ENCODE peak calls at places on chromosomes 7 and 10, in seven cellular contexts. One of them, this sample, is unnamed.

GRCh38 chr10:21171197-21171935 is 274.3 kb upstream of the NEBL start:
- DNase-seq in pancreas: no peak
- DNase-seq in substantia nigra: no peak
- DNase-seq in Peyer's patch: no peak
- DNase-seq in cardiac muscle cell: no peak
- DNase-seq in A549: no peak
- DNase-seq in thyroid gland: no peak
- DNase-seq in this sample: peak; percentile 45

GRCh38 chr7:40469481-40469880 is 334.7 kb downstream of the SUGCT start:
- DNase-seq in A549: no peak
- DNase-seq in cardiac muscle cell: peak; percentile 59
- DNase-seq in thyroid gland: no peak
- DNase-seq in substantia nigra: no peak
- DNase-seq in pancreas: no peak
- DNase-seq in Peyer's patch: no peak
- DNase-seq in this sample: no peak

GRCh38 chr7:101133621-101134398 is 6.9 kb downstream of the SERPINE1 start:
- DNase-seq in cardiac muscle cell: peak; percentile 74
- DNase-seq in A549: no peak
- DNase-seq in pancreas: no peak
- DNase-seq in thyroid gland: no peak
- DNase-seq in substantia nigra: no peak
- DNase-seq in Peyer's patch: no peak
- DNase-seq in this sample: no peak

GRCh38 chr7:112501958-112502503 is 21.2 kb downstream of the LSMEM1 start:
- DNase-seq in cardiac muscle cell: no peak
- DNase-seq in A549: no peak
- DNase-seq in thyroid gland: no peak
- DNase-seq in Peyer's patch: no peak
- DNase-seq in pancreas: no peak
- DNase-seq in substantia nigra: no peak
- DNase-seq in this sample: no peak

GRCh38 chr7:49010717-49011116 is 86.4 kb downstream of the CDC14C start:
- DNase-seq in substantia nigra: no peak
- DNase-seq in thyroid gland: no peak
- DNase-seq in pancreas: no peak
- DNase-seq in Peyer's patch: no peak
- DNase-seq in A549: no peak
- DNase-seq in cardiac muscle cell: no peak
- DNase-seq in this sample: no peak

GRCh38 chr7:151984612-151985011 is 28.4 kb downstream of the GALNTL5 start:
- DNase-seq in pancreas: no peak
- DNase-seq in substantia nigra: no peak
- DNase-seq in A549: no peak
- DNase-seq in thyroid gland: no peak
- DNase-seq in cardiac muscle cell: no peak
- DNase-seq in Peyer's patch: no peak
- DNase-seq in this sample: no peak

GRCh38 chr7:3559178-3559765 is 258.2 kb downstream of the SDK1 start:
- DNase-seq in A549: peak; percentile 54
- DNase-seq in Peyer's patch: no peak
- DNase-seq in substantia nigra: no peak
- DNase-seq in cardiac muscle cell: peak; percentile 91
- DNase-seq in thyroid gland: no peak
- DNase-seq in pancreas: no peak
- DNase-seq in this sample: no peak

GRCh38 chr10:49837096-49837495 is 75.0 kb upstream of the OGDHL start:
- DNase-seq in pancreas: no peak
- DNase-seq in cardiac muscle cell: no peak
- DNase-seq in A549: peak; percentile 62
- DNase-seq in thyroid gland: no peak
- DNase-seq in substantia nigra: no peak
- DNase-seq in Peyer's patch: no peak
- DNase-seq in this sample: no peak

GRCh38 chr7:75938921-75939320 is 24.0 kb downstream of the POR start:
- DNase-seq in Peyer's patch: no peak
- DNase-seq in substantia nigra: no peak
- DNase-seq in A549: no peak
- DNase-seq in pancreas: no peak
- DNase-seq in thyroid gland: no peak
- DNase-seq in cardiac muscle cell: no peak
- DNase-seq in this sample: no peak

GRCh38 chr10:105843786-105844560 is 1202.9 kb downstream of the SORCS3 start:
- DNase-seq in A549: no peak
- DNase-seq in thyroid gland: no peak
- DNase-seq in Peyer's patch: no peak
- DNase-seq in cardiac muscle cell: no peak
- DNase-seq in pancreas: no peak
- DNase-seq in substantia nigra: no peak
- DNase-seq in this sample: no peak

GRCh38 chr7:37705976-37706375 is 22.4 kb downstream of the GPR141 start:
- DNase-seq in pancreas: no peak
- DNase-seq in Peyer's patch: no peak
- DNase-seq in substantia nigra: no peak
- DNase-seq in cardiac muscle cell: no peak
- DNase-seq in thyroid gland: no peak
- DNase-seq in A549: no peak
- DNase-seq in this sample: no peak

GRCh38 chr10:125159932-125160855 is at the start of gene CTBP2:
- DNase-seq in cardiac muscle cell: peak; percentile 66
- DNase-seq in substantia nigra: no peak
- DNase-seq in A549: peak; percentile 78
- DNase-seq in thyroid gland: peak; percentile 63
- DNase-seq in Peyer's patch: peak; percentile 75
- DNase-seq in pancreas: peak; percentile 72
- DNase-seq in this sample: peak; percentile 64

GRCh38 chr7:37342665-37343471 is 105.8 kb downstream of the ELMO1 start:
- DNase-seq in Peyer's patch: no peak
- DNase-seq in cardiac muscle cell: no peak
- DNase-seq in substantia nigra: no peak
- DNase-seq in thyroid gland: no peak
- DNase-seq in A549: no peak
- DNase-seq in pancreas: peak; percentile 20
- DNase-seq in this sample: no peak

GRCh38 chr10:15378569-15378968 is 7.5 kb upstream of the FAM171A1 start:
- DNase-seq in A549: no peak
- DNase-seq in cardiac muscle cell: no peak
- DNase-seq in Peyer's patch: no peak
- DNase-seq in substantia nigra: no peak
- DNase-seq in thyroid gland: no peak
- DNase-seq in pancreas: no peak
- DNase-seq in this sample: peak; percentile 44

GRCh38 chr10:127033569-127034175 is 128.4 kb downstream of the DOCK1 start:
- DNase-seq in substantia nigra: no peak
- DNase-seq in A549: no peak
- DNase-seq in pancreas: no peak
- DNase-seq in thyroid gland: no peak
- DNase-seq in Peyer's patch: no peak
- DNase-seq in cardiac muscle cell: no peak
- DNase-seq in this sample: no peak

GRCh38 chr7:130356121-130356759 is 11.6 kb downstream of the CPA5 start:
- DNase-seq in substantia nigra: no peak
- DNase-seq in Peyer's patch: no peak
- DNase-seq in pancreas: no peak
- DNase-seq in cardiac muscle cell: peak; percentile 98
- DNase-seq in A549: peak; percentile 24
- DNase-seq in thyroid gland: peak; percentile 52
- DNase-seq in this sample: peak; percentile 76

GRCh38 chr10:93417886-93418285 is 64.2 kb downstream of the MYOF start:
- DNase-seq in cardiac muscle cell: no peak
- DNase-seq in substantia nigra: no peak
- DNase-seq in thyroid gland: peak; percentile 39
- DNase-seq in Peyer's patch: no peak
- DNase-seq in pancreas: no peak
- DNase-seq in A549: no peak
- DNase-seq in this sample: no peak

GRCh38 chr10:131943021-131943814 is 38.5 kb downstream of the BNIP3 start:
- DNase-seq in Peyer's patch: peak; percentile 48
- DNase-seq in A549: peak; percentile 52
- DNase-seq in pancreas: peak; percentile 56
- DNase-seq in thyroid gland: peak; percentile 0
- DNase-seq in substantia nigra: no peak
- DNase-seq in cardiac muscle cell: peak; percentile 20
- DNase-seq in this sample: peak; percentile 71
- H3K27ac ChIP-seq in Peyer's patch: no peak overlapping the region
- H3K27ac ChIP-seq in A549: no peak overlapping the region
- H3K27ac ChIP-seq in pancreas: no peak overlapping the region
- H3K27ac ChIP-seq in thyroid gland: no peak overlapping the region
- H3K27ac ChIP-seq in substantia nigra: no peak overlapping the region
- H3K27ac ChIP-seq in cardiac muscle cell: no peak overlapping the region
- H3K27ac ChIP-seq in this sample: no peak overlapping the region

GRCh38 chr10:71623098-71623985 is 96.2 kb downstream of the C10orf105 start:
- DNase-seq in pancreas: no peak
- DNase-seq in thyroid gland: peak; percentile 61
- DNase-seq in A549: peak; percentile 30
- DNase-seq in cardiac muscle cell: peak; percentile 51
- DNase-seq in Peyer's patch: no peak
- DNase-seq in substantia nigra: no peak
- DNase-seq in this sample: peak; percentile 66

GRCh38 chr10:71621263-71621751 is 98.3 kb downstream of the C10orf105 start:
- DNase-seq in pancreas: no peak
- DNase-seq in substantia nigra: peak; percentile 19
- DNase-seq in thyroid gland: peak; percentile 96
- DNase-seq in A549: no peak
- DNase-seq in cardiac muscle cell: no peak
- DNase-seq in Peyer's patch: no peak
- DNase-seq in this sample: peak; percentile 62

GRCh38 chr10:71623986-71624291 is 95.6 kb downstream of the C10orf105 start:
- DNase-seq in Peyer's patch: no peak
- DNase-seq in A549: no peak
- DNase-seq in thyroid gland: no peak
- DNase-seq in substantia nigra: no peak
- DNase-seq in cardiac muscle cell: no peak
- DNase-seq in pancreas: no peak
- DNase-seq in this sample: no peak

GRCh38 chr10:71621783-71622526 is 97.6 kb downstream of the C10orf105 start:
- DNase-seq in thyroid gland: peak; percentile 40
- DNase-seq in A549: no peak
- DNase-seq in Peyer's patch: no peak
- DNase-seq in substantia nigra: no peak
- DNase-seq in pancreas: no peak
- DNase-seq in cardiac muscle cell: peak; percentile 43
- DNase-seq in this sample: peak; percentile 61

GRCh38 chr10:71622656-71623055 is 96.9 kb downstream of the C10orf105 start:
- DNase-seq in Peyer's patch: no peak
- DNase-seq in cardiac muscle cell: no peak
- DNase-seq in pancreas: no peak
- DNase-seq in A549: no peak
- DNase-seq in thyroid gland: no peak
- DNase-seq in substantia nigra: no peak
- DNase-seq in this sample: no peak
- H3K27ac ChIP-seq in Peyer's patch: no peak overlapping the region
- H3K27ac ChIP-seq in cardiac muscle cell: no peak overlapping the region
- H3K27ac ChIP-seq in pancreas: no peak overlapping the region
- H3K27ac ChIP-seq in A549: peak overlapping the region; percentile 2
- H3K27ac ChIP-seq in thyroid gland: peak overlapping the region; percentile 80
- H3K27ac ChIP-seq in substantia nigra: no peak overlapping the region
- H3K27ac ChIP-seq in this sample: no peak overlapping the region

GRCh38 chr10:79178070-79178576 is 109.4 kb downstream of the ZMIZ1 start:
- DNase-seq in substantia nigra: no peak
- DNase-seq in thyroid gland: no peak
- DNase-seq in cardiac muscle cell: no peak
- DNase-seq in Peyer's patch: no peak
- DNase-seq in pancreas: no peak
- DNase-seq in A549: no peak
- DNase-seq in this sample: no peak

GRCh38 chr10:79178614-79179403 is 110.0 kb downstream of the ZMIZ1 start:
- DNase-seq in pancreas: no peak
- DNase-seq in Peyer's patch: no peak
- DNase-seq in cardiac muscle cell: peak; percentile 91
- DNase-seq in thyroid gland: peak; percentile 84
- DNase-seq in A549: no peak
- DNase-seq in substantia nigra: no peak
- DNase-seq in this sample: no peak

GRCh38 chr10:79176052-79176501 is 107.3 kb downstream of the ZMIZ1 start:
- DNase-seq in thyroid gland: no peak
- DNase-seq in pancreas: no peak
- DNase-seq in Peyer's patch: no peak
- DNase-seq in substantia nigra: no peak
- DNase-seq in cardiac muscle cell: no peak
- DNase-seq in A549: no peak
- DNase-seq in this sample: no peak

GRCh38 chr10:79179404-79180309 is 110.9 kb downstream of the ZMIZ1 start:
- DNase-seq in A549: no peak
- DNase-seq in thyroid gland: peak; percentile 52
- DNase-seq in pancreas: no peak
- DNase-seq in cardiac muscle cell: no peak
- DNase-seq in substantia nigra: no peak
- DNase-seq in Peyer's patch: no peak
- DNase-seq in this sample: peak; percentile 58

GRCh38 chr10:79176949-79177602 is 108.3 kb downstream of the ZMIZ1 start:
- DNase-seq in A549: no peak
- DNase-seq in substantia nigra: no peak
- DNase-seq in pancreas: no peak
- DNase-seq in cardiac muscle cell: peak; percentile 68
- DNase-seq in Peyer's patch: no peak
- DNase-seq in thyroid gland: peak; percentile 57
- DNase-seq in this sample: no peak
- H3K27ac ChIP-seq in A549: peak overlapping the region; percentile 90
- H3K27ac ChIP-seq in substantia nigra: no peak overlapping the region
- H3K27ac ChIP-seq in pancreas: peak overlapping the region; percentile 36
- H3K27ac ChIP-seq in cardiac muscle cell: peak overlapping the region; percentile 80
- H3K27ac ChIP-seq in Peyer's patch: peak overlapping the region; percentile 42
- H3K27ac ChIP-seq in thyroid gland: peak overlapping the region; percentile 88
- H3K27ac ChIP-seq in this sample: no peak overlapping the region

GRCh38 chr7:55021951-55022617 is 3.3 kb downstream of the EGFR start:
- DNase-seq in substantia nigra: no peak
- DNase-seq in pancreas: no peak
- DNase-seq in A549: no peak
- DNase-seq in thyroid gland: peak; percentile 77
- DNase-seq in cardiac muscle cell: no peak
- DNase-seq in Peyer's patch: no peak
- DNase-seq in this sample: no peak

GRCh38 chr7:55024776-55025175 is 6.0 kb downstream of the EGFR start:
- DNase-seq in Peyer's patch: no peak
- DNase-seq in substantia nigra: no peak
- DNase-seq in pancreas: no peak
- DNase-seq in A549: no peak
- DNase-seq in cardiac muscle cell: peak; percentile 52
- DNase-seq in thyroid gland: no peak
- DNase-seq in this sample: no peak

GRCh38 chr7:55021053-55021452 is 2.2 kb downstream of the EGFR start:
- DNase-seq in cardiac muscle cell: no peak
- DNase-seq in Peyer's patch: no peak
- DNase-seq in substantia nigra: no peak
- DNase-seq in pancreas: no peak
- DNase-seq in A549: no peak
- DNase-seq in thyroid gland: no peak
- DNase-seq in this sample: no peak

GRCh38 chr7:55020481-55020871 is 1.7 kb downstream of the EGFR start:
- DNase-seq in Peyer's patch: no peak
- DNase-seq in thyroid gland: peak; percentile 73
- DNase-seq in substantia nigra: no peak
- DNase-seq in cardiac muscle cell: peak; percentile 64
- DNase-seq in pancreas: peak; percentile 60
- DNase-seq in A549: peak; percentile 57
- DNase-seq in this sample: no peak

DNA sequence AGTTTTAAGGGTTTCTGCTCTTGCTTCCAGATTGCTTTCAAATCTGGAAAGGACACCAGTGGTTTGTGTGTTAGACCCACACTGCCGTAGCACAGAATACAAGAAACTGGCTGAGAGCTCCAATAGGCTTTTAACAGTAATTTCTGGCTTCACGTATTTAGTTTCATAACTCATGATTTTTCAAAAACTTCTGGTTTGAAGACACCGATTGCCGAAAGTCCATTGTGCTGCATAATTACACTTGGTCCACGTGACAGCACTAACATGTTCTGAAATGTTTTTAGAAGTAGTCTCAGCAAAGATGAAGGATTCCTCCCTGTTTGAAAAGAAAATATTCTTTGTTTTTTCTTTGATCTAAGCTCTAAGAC is 3.8 kb downstream of the EGFR start:
- DNase-seq in cardiac muscle cell: no peak
- DNase-seq in thyroid gland: no peak
- DNase-seq in A549: no peak
- DNase-seq in pancreas: no peak
- DNase-seq in Peyer's patch: no peak
- DNase-seq in substantia nigra: no peak
- DNase-seq in this sample: no peak
- H3K27ac ChIP-seq in cardiac muscle cell: no peak overlapping the region
- H3K27ac ChIP-seq in thyroid gland: peak overlapping the region; percentile 96
- H3K27ac ChIP-seq in A549: peak overlapping the region; percentile 98
- H3K27ac ChIP-seq in pancreas: no peak overlapping the region
- H3K27ac ChIP-seq in Peyer's patch: peak overlapping the region; percentile 41
- H3K27ac ChIP-seq in substantia nigra: no peak overlapping the region
- H3K27ac ChIP-seq in this sample: no peak overlapping the region